ENCODE peak calls at places on chromosomes 12 and 14, in eight cellular contexts. A is AG10803, Z is kidney epithelial cell, G is tibial artery, B is dorsolateral prefrontal cortex, W is cardiac muscle cell, X is fibroblast of the aortic adventitia, L is astrocyte of the spinal cord. H is an unnamed sample.

GRCh38 chr12:21276826-21277225 is 57.9 kb downstream of the SLCO1A2 start:
- DNase-seq in A (no peak), Z (no peak), G (no peak), B (no peak), W (no peak), X (no peak), L (no peak), H (no peak)

GRCh38 chr12:130335517-130336392 is 1.9 kb upstream of the PIWIL1 start:
- DNase-seq in A (peak), Z (no peak), G (no peak), B (no peak), W (peak), X (peak), L (peak), H (peak)

GRCh38 chr14:94671870-94672444 is 59.8 kb downstream of the SERPINA3 start:
- DNase-seq in A (no peak), Z (no peak), G (no peak), B (no peak), W (no peak), X (no peak), L (peak), H (no peak)

GRCh38 chr12:55847603-55848329 is 5.0 kb upstream of the MMP19 start:
- DNase-seq in A (peak), Z (peak), G (peak), B (peak), W (peak), X (peak), L (peak), H (peak)

GRCh38 chr12:121575952-121576615 is 4.7 kb downstream of the KDM2B start:
- DNase-seq in A (peak), Z (no peak), G (no peak), B (no peak), W (peak), X (peak), L (peak), H (no peak)

GRCh38 chr12:102169922-102170698 is 27.5 kb downstream of the PMCH start:
- DNase-seq in A (peak), Z (no peak), G (no peak), B (no peak), W (peak), X (peak), L (peak), H (peak)

GRCh38 chr12:124980098-124980892 is 8.6 kb downstream of the DHX37 start:
- DNase-seq in A (no peak), Z (no peak), G (no peak), B (no peak), W (no peak), X (no peak), L (no peak), H (no peak)

GRCh38 chr12:76144253-76144564 is 59.7 kb upstream of the NAP1L1 start:
- DNase-seq in A (peak), Z (no peak), G (no peak), B (no peak), W (peak), X (peak), L (no peak), H (peak)

GRCh38 chr12:643478-644292 is 19.6 kb downstream of the NINJ2 start:
- DNase-seq in A (peak), Z (no peak), G (peak), B (no peak), W (peak), X (no peak), L (no peak), H (no peak)

GRCh38 chr12:130661501-130662255 is 54.4 kb downstream of the RIMBP2 start:
- DNase-seq in A (no peak), Z (no peak), G (no peak), B (no peak), W (no peak), X (no peak), L (no peak), H (peak)

GRCh38 chr14:55547650-55548315 is 32.2 kb upstream of the KTN1 start:
- DNase-seq in A (no peak), Z (no peak), G (no peak), B (no peak), W (no peak), X (no peak), L (no peak), H (no peak)

GRCh38 chr12:122067966-122068365 is 10.6 kb upstream of the MLXIP start:
- DNase-seq in A (no peak), Z (no peak), G (peak), B (no peak), W (peak), X (peak), L (peak), H (no peak)

GRCh38 chr12:3490848-3491382 is at the start of gene PRMT8:
- DNase-seq in A (no peak), Z (no peak), G (no peak), B (no peak), W (peak), X (no peak), L (peak), H (peak)

GRCh38 chr14:104265918-104266642 is 127.7 kb downstream of the KIF26A start:
- DNase-seq in A (no peak), Z (no peak), G (peak), B (no peak), W (no peak), X (no peak), L (no peak), H (no peak)

GRCh38 chr12:103799504-103800251 is 41.4 kb downstream of the NT5DC3 start:
- DNase-seq in A (peak), Z (no peak), G (no peak), B (no peak), W (peak), X (peak), L (peak), H (peak)

GRCh38 chr12:96195845-96196451 is 1.8 kb downstream of the ELK3 start:
- DNase-seq in A (peak), Z (no peak), G (no peak), B (no peak), W (peak), X (peak), L (peak), H (peak)

GRCh38 chr14:86153480-86153879 is 623.5 kb downstream of the FLRT2 start:
- DNase-seq in A (no peak), Z (no peak), G (no peak), B (no peak), W (no peak), X (no peak), L (no peak), H (no peak)

GRCh38 chr14:104723651-104724406 is at the start of gene ADSS1:
- DNase-seq in A (peak), Z (no peak), G (peak), B (no peak), W (peak), X (no peak), L (no peak), H (peak)

GRCh38 chr12:67786086-67786485 is 137.5 kb downstream of the DYRK2 start:
- DNase-seq in A (no peak), Z (no peak), G (no peak), B (no peak), W (no peak), X (no peak), L (no peak), H (no peak)

GRCh38 chr14:75244121-75244520 is 34.5 kb upstream of the FOS start:
- DNase-seq in A (no peak), Z (no peak), G (no peak), B (no peak), W (no peak), X (no peak), L (no peak), H (no peak)

GRCh38 chr12:14367097-14367661 is 1.7 kb downstream of the ATF7IP start:
- DNase-seq in A (peak), Z (no peak), G (no peak), B (no peak), W (peak), X (peak), L (peak), H (no peak)

GRCh38 chr12:47297993-47298392 is 218.2 kb upstream of the AMIGO2 start:
- DNase-seq in A (no peak), Z (no peak), G (no peak), B (no peak), W (no peak), X (no peak), L (no peak), H (no peak)

GRCh38 chr12:105382771-105383632 is 52.5 kb downstream of the C12orf75 start:
- DNase-seq in A (peak), Z (peak), G (no peak), B (no peak), W (peak), X (peak), L (peak), H (peak)

GRCh38 chr12:131852551-131853299 is 24.5 kb downstream of the MMP17 start:
- DNase-seq in A (peak), Z (no peak), G (no peak), B (no peak), W (peak), X (no peak), L (no peak), H (peak)

GRCh38 chr12:53097207-53097563 is 282 bp upstream of the IGFBP6 start:
- DNase-seq in A (peak), Z (no peak), G (no peak), B (no peak), W (peak), X (peak), L (peak), H (no peak)

GRCh38 chr12:116804051-116804450 is 65.9 kb downstream of the RNFT2 start:
- DNase-seq in A (no peak), Z (no peak), G (no peak), B (no peak), W (no peak), X (no peak), L (no peak), H (no peak)

GRCh38 chr14:103334644-103335603 is 887 bp downstream of the EIF5 start:
- DNase-seq in A (peak), Z (no peak), G (peak), B (peak), W (peak), X (peak), L (peak), H (peak)

GRCh38 chr14:70642313-70643235 is 858 bp downstream of the TTC9 start:
- DNase-seq in A (no peak), Z (no peak), G (no peak), B (no peak), W (peak), X (no peak), L (no peak), H (peak)

GRCh38 chr14:103296007-103296406 is 38.0 kb upstream of the EIF5 start:
- DNase-seq in A (peak), Z (peak), G (no peak), B (no peak), W (peak), X (peak), L (peak), H (peak)

GRCh38 chr14:102317564-102318248 is 1.8 kb upstream of the ZNF839 start:
- DNase-seq in A (peak), Z (no peak), G (no peak), B (no peak), W (no peak), X (no peak), L (no peak), H (peak)

GRCh38 chr12:50739611-50740010 is 24.3 kb upstream of the ATF1 start:
- DNase-seq in A (no peak), Z (no peak), G (no peak), B (no peak), W (no peak), X (no peak), L (no peak), H (no peak)

GRCh38 chr12:106645074-106645421 is 62.2 kb downstream of the RFX4 start:
- DNase-seq in A (no peak), Z (no peak), G (no peak), B (peak), W (peak), X (no peak), L (peak), H (no peak)

GRCh38 chr12:131830335-131831020 is 2.3 kb downstream of the MMP17 start:
- DNase-seq in A (peak), Z (no peak), G (peak), B (peak), W (peak), X (peak), L (peak), H (peak)

GRCh38 chr12:11810962-11811361 is 161.5 kb downstream of the ETV6 start:
- DNase-seq in A (no peak), Z (no peak), G (no peak), B (no peak), W (no peak), X (peak), L (no peak), H (no peak)
- H3K4me3 ChIP-seq in A (no peak), Z (no peak), G (no peak), B (no peak), W (no peak), X (no peak), L (no peak), H (no peak)

GRCh38 chr14:50773632-50774541 is 57.1 kb downstream of the NIN start:
- DNase-seq in A (peak), Z (no peak), G (no peak), B (no peak), W (peak), X (peak), L (peak), H (peak)
- TF ChIP-seq CTCF in A (peak), Z (peak), G (peak), B (peak), W (peak), X (peak), L (peak), H (peak)

DNA sequence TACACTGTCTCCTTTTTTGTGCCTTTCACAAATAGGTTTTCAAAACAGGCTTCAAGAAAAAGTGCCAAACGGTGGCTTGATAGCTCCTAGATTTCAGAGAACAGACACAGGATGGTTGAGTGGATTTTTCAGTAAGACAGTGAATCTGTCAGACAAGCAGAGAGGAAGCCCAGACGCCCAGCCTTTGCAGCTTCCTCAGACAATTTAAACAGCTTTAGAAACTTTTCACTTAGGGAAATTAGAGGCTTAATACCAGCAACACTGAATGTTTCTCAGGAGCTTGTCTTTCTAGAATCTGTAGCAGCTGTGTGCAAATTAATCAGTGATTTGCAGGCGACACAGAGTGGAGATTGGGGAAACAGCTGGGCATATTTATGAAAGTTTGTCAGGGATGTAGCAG is 362.2 kb downstream of the GALC start:
- DNase-seq in A (no peak), Z (no peak), G (no peak), B (no peak), W (no peak), X (no peak), L (no peak), H (no peak)
- H3K4me3 ChIP-seq in A (no peak), Z (no peak), G (no peak), B (no peak), W (no peak), X (no peak), L (no peak), H (no peak)

GRCh38 chr12:66036317-66036716 is 94.2 kb downstream of the LLPH start:
- DNase-seq in A (peak), Z (peak), G (peak), B (no peak), W (peak), X (peak), L (peak), H (peak)

GRCh38 chr12:66032739-66033138 is 97.8 kb downstream of the LLPH start:
- DNase-seq in A (no peak), Z (no peak), G (no peak), B (no peak), W (no peak), X (no peak), L (no peak), H (no peak)

GRCh38 chr12:66030217-66030781 is 100.3 kb downstream of the LLPH start:
- DNase-seq in A (no peak), Z (no peak), G (no peak), B (no peak), W (no peak), X (no peak), L (no peak), H (no peak)

GRCh38 chr12:66035289-66035961 is 95.1 kb downstream of the LLPH start:
- DNase-seq in A (peak), Z (no peak), G (no peak), B (no peak), W (peak), X (peak), L (peak), H (peak)
- TF ChIP-seq CTCF in A (peak), Z (peak), G (peak), B (peak), W (peak), X (peak), L (peak), H (peak)

DNA sequence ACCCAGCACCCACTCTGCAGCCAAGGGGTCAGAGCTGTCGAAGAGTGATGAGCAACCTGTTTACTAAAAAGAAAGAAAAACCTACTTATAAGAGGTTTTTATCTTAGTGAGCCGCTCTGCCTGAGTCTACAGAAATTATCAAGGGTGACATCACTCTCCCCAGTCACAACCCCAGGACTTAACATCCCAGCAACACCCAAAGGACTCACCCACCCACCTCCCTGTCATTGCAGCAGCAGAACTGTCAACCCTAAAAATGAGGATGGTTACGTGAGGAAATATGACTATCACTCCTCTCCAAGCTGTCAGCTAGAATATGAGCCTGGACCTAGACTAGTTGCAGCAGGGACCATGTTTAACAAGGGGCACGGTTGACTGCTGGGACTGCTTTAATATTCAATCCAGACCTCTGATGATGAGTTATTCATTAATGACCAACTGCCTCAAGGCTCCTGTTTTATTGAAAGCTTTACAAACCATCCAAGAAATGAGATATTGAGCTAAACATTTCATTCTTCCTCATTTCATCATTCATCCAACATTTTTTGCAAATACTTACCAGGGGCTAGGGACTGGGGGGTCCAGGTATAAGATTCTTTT is 53.9 kb upstream of the FICD start:
- DNase-seq in A (no peak), Z (no peak), G (no peak), B (no peak), W (no peak), X (no peak), L (no peak), H (no peak)
- H3K4me3 ChIP-seq in A (no peak), Z (no peak), G (no peak), B (no peak), W (no peak), X (no peak), L (no peak), H (no peak)